ENCODE peak calls at places on chromosomes 2 and 18, in seven cellular contexts. O is IMR-90, K is neuronal stem cell, W is mesendoderm, H is H9, J is trophoblast cell, A is H1. C is an unnamed sample.

GRCh38 chr2:36800381-36800780 is 103.9 kb downstream of the VIT start:
- DNase-seq in J (no peak), W (no peak), K (no peak), O (no peak), A (no peak), H (no peak), C (no peak)

GRCh38 chr2:23327897-23328296 is 57.1 kb upstream of the KLHL29 start:
- DNase-seq in K (no peak), H (no peak), O (no peak), W (no peak), J (no peak), A (no peak), C (no peak)

GRCh38 chr18:41532344-41533086 is 422.5 kb upstream of the PIK3C3 start:
- DNase-seq in H (no peak), O (peak), A (no peak), W (peak), J (no peak), K (no peak), C (peak)

GRCh38 chr2:122610948-122611609 is 855.6 kb downstream of the TSN start:
- DNase-seq in W (no peak), H (no peak), A (no peak), O (no peak), K (no peak), J (no peak), C (no peak)

GRCh38 chr2:168116448-168116847 is 130.9 kb downstream of the STK39 start:
- DNase-seq in A (no peak), W (peak), O (peak), J (no peak), H (peak), K (no peak), C (peak)

GRCh38 chr2:196592331-196592911 is 47.1 kb upstream of the CCDC150 start:
- DNase-seq in K (peak), A (no peak), O (peak), W (peak), J (peak), H (peak), C (peak)

GRCh38 chr18:64872710-64873458 is 724.0 kb upstream of the LINC00305 start:
- DNase-seq in J (no peak), K (no peak), H (no peak), W (no peak), O (no peak), A (no peak), C (no peak)

GRCh38 chr2:16260041-16260440 is 319.7 kb downstream of the MYCN start:
- DNase-seq in K (no peak), A (no peak), W (no peak), O (no peak), J (no peak), H (no peak), C (no peak)

GRCh38 chr2:189291460-189291859 is 111.9 kb upstream of the COL5A2 start:
- DNase-seq in K (no peak), H (no peak), O (no peak), A (no peak), J (no peak), W (no peak), C (no peak)

GRCh38 chr2:159891917-159892691 is 94.1 kb upstream of the CD302 start:
- DNase-seq in J (peak), K (no peak), A (no peak), H (no peak), O (peak), W (peak), C (peak)

GRCh38 chr2:101474752-101475384 is at the start of gene RFX8:
- DNase-seq in O (peak), J (no peak), H (no peak), A (no peak), W (peak), K (no peak), C (peak)

DNA sequence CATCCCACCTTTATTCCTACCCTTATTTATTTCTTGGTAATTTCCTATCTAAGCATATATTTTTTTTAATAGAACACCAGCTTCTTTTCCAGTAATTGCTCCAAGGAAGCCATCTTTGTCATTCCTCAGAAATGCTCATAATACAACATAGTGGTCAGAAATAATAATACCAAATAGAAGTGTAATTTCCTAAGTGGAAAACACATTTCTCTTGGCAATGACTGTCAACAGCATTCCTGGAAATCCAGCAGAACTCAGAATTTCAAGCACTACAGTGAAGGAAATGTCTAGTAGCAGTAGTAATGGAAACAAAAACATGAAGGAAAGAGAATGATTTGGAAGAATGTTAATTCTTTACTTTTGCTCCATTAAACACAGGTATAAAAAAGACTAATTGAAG is 56.6 kb downstream of the GDF7 start:
- DNase-seq in J (peak), A (no peak), O (peak), H (no peak), W (no peak), K (no peak), C (peak)
- H4K8ac ChIP-seq in J (no peak), A (no peak), O (no peak), H (no peak), W (no peak), K (no peak), C (no peak)

DNA sequence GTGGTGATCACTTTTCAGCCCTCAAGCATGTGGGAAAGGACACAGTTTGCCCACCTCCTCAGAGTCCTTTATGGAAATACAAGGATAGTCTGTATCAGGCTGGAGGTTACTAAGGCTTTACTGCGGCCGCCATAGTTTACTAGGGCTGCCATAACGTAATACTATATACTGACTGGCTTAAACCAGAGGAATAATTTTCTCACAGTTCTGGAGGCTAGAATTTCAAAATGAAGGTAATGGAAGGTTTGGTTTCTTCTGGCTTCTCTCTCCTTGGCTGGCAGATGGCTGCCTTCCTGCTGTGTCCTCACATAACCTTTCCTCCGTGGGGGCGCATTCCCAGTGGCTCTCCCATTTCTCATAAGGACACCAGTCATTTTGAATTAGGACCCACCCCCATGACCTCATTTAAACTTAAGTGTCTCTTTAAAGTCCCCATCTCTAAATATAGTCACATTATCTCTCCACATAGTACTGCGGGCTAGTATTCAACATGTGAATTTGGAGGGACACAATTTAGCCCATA is 12.5 kb upstream of the ATIC start:
- DNase-seq in O (no peak), A (no peak), K (no peak), W (peak), J (no peak), H (no peak), C (peak)
- H4K8ac ChIP-seq in O (no peak), A (no peak), K (no peak), W (no peak), J (no peak), H (no peak), C (no peak)

GRCh38 chr18:48638451-48638850 is 99.6 kb downstream of the CTIF start:
- DNase-seq in W (no peak), A (no peak), H (no peak), O (no peak), K (no peak), J (no peak), C (no peak)
- H4K8ac ChIP-seq in W (no peak), A (no peak), H (no peak), O (no peak), K (no peak), J (no peak), C (no peak)

GRCh38 chr18:13720123-13720522 is 6.2 kb downstream of the FAM210A start:
- DNase-seq in H (no peak), A (no peak), K (no peak), O (no peak), W (no peak), J (no peak), C (no peak)

GRCh38 chr18:13713455-13714055 is 12.8 kb downstream of the FAM210A start:
- DNase-seq in A (no peak), H (no peak), K (no peak), J (no peak), O (no peak), W (no peak), C (no peak)

GRCh38 chr18:13712400-13713131 is 13.8 kb downstream of the FAM210A start:
- DNase-seq in J (no peak), A (no peak), K (no peak), H (no peak), O (no peak), W (no peak), C (no peak)

DNA sequence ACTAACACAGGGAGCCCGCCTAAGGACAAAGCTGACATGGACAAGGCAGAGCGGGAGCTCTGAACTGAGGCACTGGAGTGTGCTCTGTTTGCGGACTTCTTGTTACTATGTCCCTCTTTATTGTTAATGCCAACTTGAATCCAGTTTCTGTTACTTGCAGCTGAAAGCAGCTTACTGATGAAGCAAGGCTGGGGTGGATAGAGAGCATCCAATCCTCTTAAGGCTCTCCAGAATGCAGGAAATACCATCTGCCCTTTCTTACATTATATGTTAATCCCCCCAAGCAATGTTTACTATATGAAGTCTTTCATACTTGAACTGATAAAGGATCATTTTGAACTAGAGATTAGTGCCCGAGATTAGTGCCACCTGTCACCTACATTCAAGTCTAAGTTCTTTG is 9.4 kb downstream of the FAM210A start:
- DNase-seq in O (peak), K (no peak), H (no peak), J (no peak), W (no peak), A (no peak), C (no peak)
- H4K8ac ChIP-seq in O (no peak), K (no peak), H (no peak), J (no peak), W (no peak), A (no peak), C (no peak)

C was measured in mesenchymal stem cell.